ENCODE peak calls at places on chromosomes 6 and 20, in five cellular contexts. O is type B pancreatic cell, F is body of pancreas, B is bronchial epithelial cell, C is heart left ventricle. E is an unnamed sample.

GRCh38 chr20:41701596-41702350 is 83.6 kb upstream of the CHD6 start:
- DNase-seq in O (no peak), F (no peak), B (peak; percentile 12), C (no peak), E (peak; percentile 14)

GRCh38 chr6:137989696-137990095 is 117.5 kb downstream of the PERP start:
- DNase-seq in O (no peak), F (no peak), B (no peak), C (no peak), E (peak; percentile 85)

GRCh38 chr6:125307964-125308615 is 6.3 kb upstream of the HDDC2 start:
- DNase-seq in O (no peak), F (no peak), B (no peak), C (no peak), E (no peak)

GRCh38 chr6:47478233-47479155 is 905 bp downstream of the CD2AP start:
- DNase-seq in O (no peak), F (peak; percentile 14), B (peak; percentile 46), C (no peak), E (no peak)

GRCh38 chr6:45438849-45439406 is 61.2 kb upstream of the SUPT3H start:
- DNase-seq in O (no peak), F (no peak), B (peak; percentile 92), C (no peak), E (peak; percentile 81)

GRCh38 chr6:128118401-128118800 is 217.5 kb upstream of the THEMIS start:
- DNase-seq in O (no peak), F (no peak), B (no peak), C (no peak), E (no peak)

GRCh38 chr20:58618694-58619540 is 32.2 kb upstream of the STX16 start:
- DNase-seq in O (no peak), F (peak; percentile 22), B (peak; percentile 88), C (no peak), E (peak; percentile 24)

GRCh38 chr6:78611097-78611625 is 256.2 kb upstream of the IRAK1BP1 start:
- DNase-seq in O (no peak), F (no peak), B (no peak), C (no peak), E (no peak)

GRCh38 chr20:59644371-59644939 is 40.1 kb downstream of the PHACTR3 start:
- DNase-seq in O (peak; percentile 54), F (no peak), B (no peak), C (no peak), E (no peak)

GRCh38 chr20:6034134-6034969 is 19.5 kb downstream of the LRRN4 start:
- DNase-seq in O (no peak), F (no peak), B (no peak), C (peak; percentile 18), E (no peak)

GRCh38 chr20:23166563-23166962 is 80.4 kb upstream of the CD93 start:
- DNase-seq in O (no peak), F (no peak), B (no peak), C (no peak), E (no peak)

DNA sequence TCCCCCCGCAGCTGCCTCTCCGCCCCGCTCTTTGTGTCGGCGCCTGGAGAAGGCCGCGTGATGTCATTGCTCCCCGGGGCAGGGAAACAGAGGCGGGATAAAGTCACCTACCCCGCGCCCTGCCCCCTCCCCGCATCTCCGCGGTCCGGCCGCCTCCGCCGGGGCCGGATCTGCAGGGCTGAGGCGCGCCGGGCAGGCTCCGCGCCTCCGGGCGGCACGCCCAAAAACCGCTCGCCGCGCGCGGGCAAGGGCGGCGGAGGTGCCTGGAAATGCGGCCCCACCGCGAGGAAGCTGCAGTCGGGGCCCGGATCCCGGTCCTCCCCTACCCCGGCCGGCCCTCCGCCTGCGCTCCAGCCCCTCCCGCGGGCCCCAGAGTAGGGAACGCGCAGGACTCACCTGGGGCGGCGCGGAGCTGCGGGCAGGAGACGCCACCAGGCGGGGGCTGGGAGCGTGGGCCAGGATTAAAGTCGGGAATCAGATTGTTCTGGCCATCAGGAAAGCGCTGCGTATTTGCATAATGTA is at the start of gene FAXC:
- DNase-seq in O (peak; percentile 78), F (peak; percentile 72), B (peak; percentile 51), C (no peak), E (no peak)
- TF ChIP-seq CTCF in O (peak; percentile 58), F (peak; percentile 21), B (peak; percentile 39), C (no peak), E (peak; percentile 61)

GRCh38 chr6:29702519-29703103 is 20.6 kb upstream of the HLA-F start:
- DNase-seq in O (no peak), F (peak; percentile 53), B (peak; percentile 25), C (peak; percentile 54), E (no peak)
- TF ChIP-seq CTCF in O (peak; percentile 77), F (no peak), B (peak; percentile 97), C (peak; percentile 63), E (peak; percentile 66)

DNA sequence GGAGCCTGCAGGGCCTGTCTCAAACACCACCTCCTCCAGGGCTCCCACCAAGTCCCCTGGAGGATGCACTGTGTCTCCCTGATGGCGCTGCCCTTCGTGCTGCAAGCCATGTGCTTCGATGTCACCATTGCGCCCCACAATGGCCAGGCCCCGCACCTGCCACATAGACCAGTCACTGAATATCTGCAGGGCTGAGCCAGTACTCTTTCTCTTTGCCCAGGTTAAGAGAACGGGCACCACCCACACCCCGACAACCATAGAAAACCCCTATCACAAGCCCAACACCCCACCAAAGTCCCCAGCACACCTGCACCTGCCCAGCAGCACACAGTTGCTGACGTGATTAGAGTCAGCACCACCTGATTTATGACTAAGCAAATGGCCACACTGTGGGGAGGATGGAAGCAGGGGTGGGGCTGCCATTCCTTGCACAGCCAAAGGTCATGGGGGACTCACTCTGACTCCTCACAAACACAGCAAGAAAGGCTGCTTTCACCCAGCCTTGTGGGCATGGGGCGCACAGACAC is 104.3 kb downstream of the SLC23A2 start:
- DNase-seq in O (no peak), F (no peak), B (peak; percentile 38), C (no peak), E (no peak)
- TF ChIP-seq CTCF in O (no peak), F (no peak), B (no peak), C (no peak), E (peak; percentile 8)

DNA sequence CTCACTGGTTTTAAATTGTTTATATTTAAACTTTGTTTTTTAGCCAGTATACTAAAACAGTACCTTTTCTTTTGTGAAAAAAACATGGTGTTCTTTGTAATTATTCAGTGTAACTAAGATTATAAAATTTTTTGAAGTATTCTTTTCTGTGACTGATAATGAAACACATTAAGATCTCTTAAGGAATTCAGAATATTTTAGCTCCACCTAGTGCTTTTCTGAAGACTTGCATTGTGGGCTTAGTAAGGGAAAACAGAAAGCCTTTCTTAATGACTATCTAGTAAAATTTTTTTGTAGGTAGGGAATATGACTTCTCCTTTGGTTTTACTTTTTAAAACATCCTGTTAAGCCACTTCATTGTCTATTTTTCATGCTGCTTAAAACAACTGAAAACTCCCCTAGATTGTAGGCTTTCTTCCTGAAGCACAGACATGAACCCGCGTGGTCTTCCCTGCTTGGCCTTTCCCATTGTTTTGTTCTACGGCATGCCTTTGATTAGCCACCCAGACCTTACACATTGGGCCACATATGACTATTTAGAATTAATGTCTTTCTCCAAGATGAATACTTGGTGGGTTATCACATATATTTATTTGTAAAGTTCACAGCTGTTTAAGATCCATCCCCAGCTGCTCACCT is 72.1 kb downstream of the AFDN start:
- DNase-seq in O (no peak), F (no peak), B (peak; percentile 48), C (no peak), E (peak; percentile 14)
- TF ChIP-seq CTCF in O (peak; percentile 92), F (peak; percentile 45), B (peak; percentile 38), C (peak; percentile 80), E (peak; percentile 77)